ENCODE peak calls at places on chromosomes 6 and 20, in nine cellular contexts. L is fibroblast of lung, R is neural crest cell, N is B cell, J is AG09319, E is right lobe of liver, O is AG09309, K is type B pancreatic cell, P is lower lobe of right lung. H is an unnamed sample.

GRCh38 chr6:63804381-63804956 is 168.9 kb downstream of the PHF3 start:
- DNase-seq in L (peak; percentile 94), R (no peak), N (no peak), J (no peak), E (no peak), O (peak; percentile 57), K (no peak), P (no peak), H (no peak)

GRCh38 chr6:110357298-110357695 is 852 bp downstream of the METTL24 start:
- DNase-seq in L (no peak), R (no peak), N (no peak), J (no peak), E (no peak), O (no peak), K (no peak), P (no peak), H (no peak)

GRCh38 chr6:11609324-11610071 is 71.9 kb downstream of the TMEM170B start:
- DNase-seq in L (peak; percentile 98), R (no peak), N (no peak), J (peak; percentile 78), E (peak; percentile 54), O (peak; percentile 94), K (no peak), P (peak; percentile 55), H (no peak)

GRCh38 chr6:149045404-149045803 is 272.1 kb upstream of the TAB2 start:
- DNase-seq in L (no peak), R (no peak), N (no peak), J (no peak), E (no peak), O (no peak), K (no peak), P (no peak), H (no peak)

GRCh38 chr20:22554391-22554790 is 30.0 kb downstream of the FOXA2 start:
- DNase-seq in L (no peak), R (no peak), N (no peak), J (no peak), E (no peak), O (no peak), K (no peak), P (no peak), H (no peak)

GRCh38 chr6:101077344-101077743 is 196.2 kb upstream of the ASCC3 start:
- DNase-seq in L (no peak), R (no peak), N (no peak), J (no peak), E (no peak), O (no peak), K (no peak), P (no peak), H (no peak)

GRCh38 chr6:161444464-161444863 is 170.6 kb upstream of the AGPAT4 start:
- DNase-seq in L (peak; percentile 86), R (peak; percentile 21), N (no peak), J (no peak), E (no peak), O (no peak), K (no peak), P (no peak), H (no peak)

GRCh38 chr6:89986650-89987074 is 92.4 kb downstream of the GJA10 start:
- DNase-seq in L (peak; percentile 89), R (no peak), N (no peak), J (no peak), E (no peak), O (peak; percentile 66), K (no peak), P (no peak), H (no peak)

GRCh38 chr6:141956046-141956761 is 176.5 kb upstream of the GJE1 start:
- DNase-seq in L (peak; percentile 17), R (no peak), N (no peak), J (no peak), E (peak; percentile 55), O (peak; percentile 10), K (no peak), P (no peak), H (no peak)

GRCh38 chr20:1083431-1084080 is 34.8 kb upstream of the PSMF1 start:
- DNase-seq in L (no peak), R (no peak), N (no peak), J (no peak), E (no peak), O (no peak), K (no peak), P (no peak), H (no peak)

GRCh38 chr20:2051920-2052319 is 49.7 kb upstream of the STK35 start:
- DNase-seq in L (no peak), R (no peak), N (no peak), J (no peak), E (no peak), O (no peak), K (no peak), P (no peak), H (no peak)

GRCh38 chr6:106557837-106558236 is 71.5 kb downstream of the RTN4IP1 start:
- DNase-seq in L (no peak), R (no peak), N (no peak), J (no peak), E (no peak), O (no peak), K (no peak), P (no peak), H (no peak)

GRCh38 chr6:143772662-143773061 is 70.5 kb upstream of the LTV1 start:
- DNase-seq in L (no peak), R (no peak), N (no peak), J (no peak), E (no peak), O (no peak), K (no peak), P (no peak), H (no peak)

GRCh38 chr20:38799248-38799647 is 6.2 kb upstream of the PPP1R16B start:
- DNase-seq in L (no peak), R (no peak), N (no peak), J (no peak), E (no peak), O (no peak), K (no peak), P (no peak), H (no peak)

GRCh38 chr20:39602649-39603048 is 640.5 kb downstream of the DHX35 start:
- DNase-seq in L (no peak), R (no peak), N (no peak), J (no peak), E (no peak), O (no peak), K (no peak), P (no peak), H (no peak)

GRCh38 chr6:87700729-87701675 is 1.0 kb downstream of the AKIRIN2 start:
- DNase-seq in L (peak; percentile 76), R (peak; percentile 39), N (peak; percentile 68), J (peak; percentile 67), E (peak; percentile 60), O (no peak), K (no peak), P (peak; percentile 55), H (peak; percentile 45)
- TF ChIP-seq CTCF in L (no peak), R (no peak), N (no peak), J (peak; percentile 1), E (no peak), O (peak; percentile 8), K (no peak), P (no peak), H (no peak)

GRCh38 chr6:13766201-13766634 is 48.1 kb downstream of the MCUR1 start:
- DNase-seq in L (peak; percentile 73), R (no peak), N (no peak), J (no peak), E (no peak), O (peak; percentile 28), K (no peak), P (no peak), H (no peak)

GRCh38 chr6:13765570-13765969 is 48.8 kb downstream of the MCUR1 start:
- DNase-seq in L (peak; percentile 60), R (no peak), N (no peak), J (no peak), E (no peak), O (no peak), K (no peak), P (no peak), H (no peak)

GRCh38 chr6:13767121-13767794 is 47.1 kb downstream of the MCUR1 start:
- DNase-seq in L (peak; percentile 44), R (no peak), N (peak; percentile 37), J (no peak), E (no peak), O (no peak), K (no peak), P (no peak), H (no peak)

GRCh38 chr6:13769034-13769654 is 45.2 kb downstream of the MCUR1 start:
- DNase-seq in L (no peak), R (no peak), N (no peak), J (no peak), E (no peak), O (no peak), K (no peak), P (no peak), H (no peak)

GRCh38 chr6:13769655-13770053 is 44.7 kb downstream of the MCUR1 start:
- DNase-seq in L (no peak), R (no peak), N (no peak), J (no peak), E (no peak), O (no peak), K (no peak), P (no peak), H (no peak)
- TF ChIP-seq CTCF in L (peak; percentile 6), R (peak; percentile 28), N (no peak), J (peak; percentile 16), E (no peak), O (no peak), K (peak; percentile 36), P (peak; percentile 17), H (no peak)

GRCh38 chr20:58700823-58701222 is 8.2 kb downstream of the NPEPL1 start:
- DNase-seq in L (no peak), R (no peak), N (no peak), J (no peak), E (peak; percentile 43), O (no peak), K (no peak), P (no peak), H (no peak)

GRCh38 chr20:58703765-58704331 is 11.2 kb downstream of the NPEPL1 start:
- DNase-seq in L (no peak), R (no peak), N (no peak), J (no peak), E (no peak), O (no peak), K (no peak), P (no peak), H (no peak)

GRCh38 chr20:58701431-58702160 is 9.0 kb downstream of the NPEPL1 start:
- DNase-seq in L (no peak), R (no peak), N (no peak), J (no peak), E (peak; percentile 37), O (no peak), K (no peak), P (no peak), H (no peak)

GRCh38 chr20:58702161-58702510 is 9.5 kb downstream of the NPEPL1 start:
- DNase-seq in L (no peak), R (no peak), N (no peak), J (no peak), E (peak; percentile 38), O (no peak), K (no peak), P (no peak), H (no peak)

GRCh38 chr20:58702859-58703648 is 10.5 kb downstream of the NPEPL1 start:
- DNase-seq in L (no peak), R (no peak), N (no peak), J (no peak), E (peak; percentile 24), O (no peak), K (no peak), P (no peak), H (no peak)
- TF ChIP-seq CTCF in L (peak; percentile 34), R (no peak), N (no peak), J (peak; percentile 27), E (peak; percentile 14), O (peak; percentile 31), K (peak; percentile 54), P (peak; percentile 22), H (no peak)

GRCh38 chr20:41418031-41418430 is 51.4 kb upstream of the EMILIN3 start:
- DNase-seq in L (no peak), R (no peak), N (no peak), J (no peak), E (no peak), O (no peak), K (no peak), P (no peak), H (no peak)
- TF ChIP-seq CTCF in L (no peak), R (no peak), N (no peak), J (no peak), E (no peak), O (no peak), K (no peak), P (no peak), H (no peak)

H was measured in natural killer cell.